ENCODE peak calls at places on chromosomes 11 and 22, in eight cellular contexts. One of them, this sample, is unnamed. For H3K9me2, the result is how much of the 10 kb centered on the place peaks cover.

GRCh38 chr22:20750461-20751184 is 23.3 kb upstream of the SERPIND1 start:
- DNase-seq in HCT116: no peak
- DNase-seq in PC-3: peak
- DNase-seq in MM.1S: no peak
- DNase-seq in hepatocyte: peak
- DNase-seq in GM23248: peak
- DNase-seq in SK-N-SH: no peak
- DNase-seq in GM23338: no peak
- DNase-seq in this sample: no peak

GRCh38 chr22:27809700-27810365 is 8.3 kb upstream of the MN1 start:
- DNase-seq in HCT116: no peak
- DNase-seq in PC-3: no peak
- DNase-seq in MM.1S: no peak
- DNase-seq in hepatocyte: no peak
- DNase-seq in GM23248: no peak
- DNase-seq in SK-N-SH: no peak
- DNase-seq in GM23338: no peak
- DNase-seq in this sample: no peak

GRCh38 chr11:65448418-65449196 is 26.0 kb downstream of the NEAT1 start:
- DNase-seq in HCT116: no peak
- DNase-seq in PC-3: peak
- DNase-seq in MM.1S: no peak
- DNase-seq in hepatocyte: peak
- DNase-seq in GM23248: peak
- DNase-seq in SK-N-SH: no peak
- DNase-seq in GM23338: peak
- DNase-seq in this sample: no peak

GRCh38 chr22:37843746-37844089 is 416 bp downstream of the ANKRD54 start:
- DNase-seq in HCT116: no peak
- DNase-seq in PC-3: peak
- DNase-seq in MM.1S: peak
- DNase-seq in hepatocyte: peak
- DNase-seq in GM23248: peak
- DNase-seq in SK-N-SH: peak
- DNase-seq in GM23338: peak
- DNase-seq in this sample: peak

GRCh38 chr11:19632435-19632834 is 80.2 kb upstream of the NAV2 start:
- DNase-seq in HCT116: no peak
- DNase-seq in PC-3: peak
- DNase-seq in MM.1S: no peak
- DNase-seq in hepatocyte: no peak
- DNase-seq in GM23248: peak
- DNase-seq in SK-N-SH: peak
- DNase-seq in GM23338: no peak
- DNase-seq in this sample: no peak

GRCh38 chr11:1879941-1880720 is 11.6 kb downstream of the PRR33 start:
- DNase-seq in HCT116: no peak
- DNase-seq in PC-3: no peak
- DNase-seq in MM.1S: no peak
- DNase-seq in hepatocyte: peak
- DNase-seq in GM23248: peak
- DNase-seq in SK-N-SH: peak
- DNase-seq in GM23338: no peak
- DNase-seq in this sample: no peak

GRCh38 chr11:83545911-83546310 is 259.7 kb upstream of the CCDC90B start:
- DNase-seq in HCT116: no peak
- DNase-seq in PC-3: no peak
- DNase-seq in MM.1S: no peak
- DNase-seq in hepatocyte: no peak
- DNase-seq in GM23248: no peak
- DNase-seq in SK-N-SH: no peak
- DNase-seq in GM23338: no peak
- DNase-seq in this sample: no peak

GRCh38 chr22:45319319-45319675 is 9.6 kb downstream of the FAM118A start:
- DNase-seq in HCT116: no peak
- DNase-seq in PC-3: no peak
- DNase-seq in MM.1S: no peak
- DNase-seq in hepatocyte: peak
- DNase-seq in GM23248: peak
- DNase-seq in SK-N-SH: peak
- DNase-seq in GM23338: peak
- DNase-seq in this sample: no peak

GRCh38 chr11:72471005-72471898 is 36.9 kb upstream of the CLPB start:
- DNase-seq in HCT116: peak
- DNase-seq in PC-3: peak
- DNase-seq in MM.1S: peak
- DNase-seq in hepatocyte: peak
- DNase-seq in GM23248: peak
- DNase-seq in SK-N-SH: peak
- DNase-seq in GM23338: peak
- DNase-seq in this sample: peak

GRCh38 chr11:27233654-27234042 is 129.4 kb downstream of the CCDC34 start:
- DNase-seq in HCT116: no peak
- DNase-seq in PC-3: no peak
- DNase-seq in MM.1S: no peak
- DNase-seq in hepatocyte: no peak
- DNase-seq in GM23248: peak
- DNase-seq in SK-N-SH: no peak
- DNase-seq in GM23338: no peak
- DNase-seq in this sample: no peak
- H3K4me2 ChIP-seq in HCT116: no peak
- H3K4me2 ChIP-seq in PC-3: no peak
- H3K4me2 ChIP-seq in MM.1S: no peak
- H3K4me2 ChIP-seq in hepatocyte: no peak
- H3K4me2 ChIP-seq in GM23248: peak
- H3K4me2 ChIP-seq in SK-N-SH: peak
- H3K4me2 ChIP-seq in GM23338: no peak
- H3K4me2 ChIP-seq in this sample: peak

GRCh38 chr11:116537121-116537520 is 235.7 kb downstream of the BUD13 start:
- DNase-seq in HCT116: no peak
- DNase-seq in PC-3: no peak
- DNase-seq in MM.1S: no peak
- DNase-seq in hepatocyte: no peak
- DNase-seq in GM23248: no peak
- DNase-seq in SK-N-SH: no peak
- DNase-seq in GM23338: no peak
- DNase-seq in this sample: no peak
- TF ChIP-seq EZH2phosphoT487 in HCT116: no peak
- TF ChIP-seq EZH2phosphoT487 in PC-3: no peak
- TF ChIP-seq EZH2phosphoT487 in MM.1S: no peak
- TF ChIP-seq EZH2phosphoT487 in hepatocyte: no peak
- TF ChIP-seq EZH2phosphoT487 in GM23248: no peak
- TF ChIP-seq EZH2phosphoT487 in SK-N-SH: no peak
- TF ChIP-seq EZH2phosphoT487 in GM23338: no peak
- TF ChIP-seq EZH2phosphoT487 in this sample: no peak

GRCh38 chr11:71302911-71303310 is 50.5 kb upstream of the SHANK2 start:
- DNase-seq in HCT116: no peak
- DNase-seq in PC-3: peak
- DNase-seq in MM.1S: no peak
- DNase-seq in hepatocyte: no peak
- DNase-seq in GM23248: peak
- DNase-seq in SK-N-SH: no peak
- DNase-seq in GM23338: peak
- DNase-seq in this sample: no peak

GRCh38 chr11:71302534-71302909 is 50.1 kb upstream of the SHANK2 start:
- DNase-seq in HCT116: no peak
- DNase-seq in PC-3: no peak
- DNase-seq in MM.1S: no peak
- DNase-seq in hepatocyte: no peak
- DNase-seq in GM23248: no peak
- DNase-seq in SK-N-SH: no peak
- DNase-seq in GM23338: no peak
- DNase-seq in this sample: no peak

GRCh38 chr11:71301046-71301857 is 48.9 kb upstream of the SHANK2 start:
- DNase-seq in HCT116: no peak
- DNase-seq in PC-3: no peak
- DNase-seq in MM.1S: no peak
- DNase-seq in hepatocyte: no peak
- DNase-seq in GM23248: no peak
- DNase-seq in SK-N-SH: no peak
- DNase-seq in GM23338: no peak
- DNase-seq in this sample: no peak

GRCh38 chr11:71300187-71300586 is 47.8 kb upstream of the SHANK2 start:
- DNase-seq in HCT116: no peak
- DNase-seq in PC-3: no peak
- DNase-seq in MM.1S: no peak
- DNase-seq in hepatocyte: no peak
- DNase-seq in GM23248: no peak
- DNase-seq in SK-N-SH: no peak
- DNase-seq in GM23338: no peak
- DNase-seq in this sample: no peak

GRCh38 chr11:71301858-71302533 is 49.6 kb upstream of the SHANK2 start:
- DNase-seq in HCT116: no peak
- DNase-seq in PC-3: no peak
- DNase-seq in MM.1S: no peak
- DNase-seq in hepatocyte: no peak
- DNase-seq in GM23248: no peak
- DNase-seq in SK-N-SH: no peak
- DNase-seq in GM23338: no peak
- DNase-seq in this sample: no peak
- H3K9me2 ChIP-seq in HCT116: under half
- H3K9me2 ChIP-seq in PC-3: under half
- H3K9me2 ChIP-seq in MM.1S: under half
- H3K9me2 ChIP-seq in hepatocyte: under half
- H3K9me2 ChIP-seq in GM23248: under half
- H3K9me2 ChIP-seq in SK-N-SH: under half
- H3K9me2 ChIP-seq in GM23338: under half
- H3K9me2 ChIP-seq in this sample: under half

DNA sequence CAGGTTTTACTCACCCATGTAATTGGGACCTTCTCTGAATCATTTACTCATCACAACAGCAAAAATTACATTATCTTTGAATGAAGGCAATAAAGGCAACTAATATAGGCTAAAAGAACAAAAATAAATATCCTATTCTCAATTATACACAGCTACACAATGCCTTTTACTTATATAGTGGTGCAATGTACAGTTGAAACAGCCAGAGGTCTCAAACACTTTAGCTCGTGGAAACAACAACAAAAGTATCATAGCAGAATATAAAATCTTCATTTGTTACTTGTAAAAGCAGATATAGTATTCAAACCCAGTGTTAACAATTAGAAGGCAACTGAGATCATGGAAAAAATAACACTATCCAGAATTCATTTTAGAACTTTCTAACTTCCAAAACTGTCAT is 20.6 kb upstream of the CCDC34 start:
- DNase-seq in HCT116: no peak
- DNase-seq in PC-3: no peak
- DNase-seq in MM.1S: no peak
- DNase-seq in hepatocyte: no peak
- DNase-seq in GM23248: no peak
- DNase-seq in SK-N-SH: no peak
- DNase-seq in GM23338: no peak
- DNase-seq in this sample: no peak
- H3K4me2 ChIP-seq in HCT116: no peak
- H3K4me2 ChIP-seq in PC-3: no peak
- H3K4me2 ChIP-seq in MM.1S: no peak
- H3K4me2 ChIP-seq in hepatocyte: no peak
- H3K4me2 ChIP-seq in GM23248: peak
- H3K4me2 ChIP-seq in SK-N-SH: no peak
- H3K4me2 ChIP-seq in GM23338: no peak
- H3K4me2 ChIP-seq in this sample: no peak

GRCh38 chr11:124716596-124716995 is 23.1 kb upstream of the NRGN start:
- DNase-seq in HCT116: no peak
- DNase-seq in PC-3: peak
- DNase-seq in MM.1S: no peak
- DNase-seq in hepatocyte: no peak
- DNase-seq in GM23248: peak
- DNase-seq in SK-N-SH: no peak
- DNase-seq in GM23338: no peak
- DNase-seq in this sample: no peak

GRCh38 chr11:124717421-124717785 is 22.3 kb upstream of the NRGN start:
- DNase-seq in HCT116: no peak
- DNase-seq in PC-3: peak
- DNase-seq in MM.1S: no peak
- DNase-seq in hepatocyte: no peak
- DNase-seq in GM23248: no peak
- DNase-seq in SK-N-SH: no peak
- DNase-seq in GM23338: no peak
- DNase-seq in this sample: no peak

GRCh38 chr11:124718801-124719200 is 20.9 kb upstream of the NRGN start:
- DNase-seq in HCT116: no peak
- DNase-seq in PC-3: no peak
- DNase-seq in MM.1S: no peak
- DNase-seq in hepatocyte: no peak
- DNase-seq in GM23248: no peak
- DNase-seq in SK-N-SH: no peak
- DNase-seq in GM23338: no peak
- DNase-seq in this sample: no peak

GRCh38 chr11:124719534-124719933 is 20.2 kb upstream of the NRGN start:
- DNase-seq in HCT116: no peak
- DNase-seq in PC-3: no peak
- DNase-seq in MM.1S: no peak
- DNase-seq in hepatocyte: no peak
- DNase-seq in GM23248: no peak
- DNase-seq in SK-N-SH: no peak
- DNase-seq in GM23338: no peak
- DNase-seq in this sample: no peak

GRCh38 chr11:124717786-124718634 is 21.7 kb upstream of the NRGN start:
- DNase-seq in HCT116: no peak
- DNase-seq in PC-3: peak
- DNase-seq in MM.1S: peak
- DNase-seq in hepatocyte: peak
- DNase-seq in GM23248: peak
- DNase-seq in SK-N-SH: peak
- DNase-seq in GM23338: peak
- DNase-seq in this sample: no peak
- TF ChIP-seq EZH2phosphoT487 in HCT116: peak
- TF ChIP-seq EZH2phosphoT487 in PC-3: no peak
- TF ChIP-seq EZH2phosphoT487 in MM.1S: no peak
- TF ChIP-seq EZH2phosphoT487 in hepatocyte: peak
- TF ChIP-seq EZH2phosphoT487 in GM23248: peak
- TF ChIP-seq EZH2phosphoT487 in SK-N-SH: no peak
- TF ChIP-seq EZH2phosphoT487 in GM23338: no peak
- TF ChIP-seq EZH2phosphoT487 in this sample: no peak